ENCODE peak calls at places on chromosomes 4 and X, in eight cellular contexts. P, H, L, F, J, C, Y and W are unnamed samples.
A peak's percentile ranks its signal among the peaks of the same experiment; 100 is the strongest.

GRCh38 chr4:82667761-82668505 is 106.1 kb upstream of the TMEM150C start:
- DNase-seq in H (no peak), P (peak; percentile 14), L (no peak), F (no peak), C (no peak), J (no peak), Y (no peak), W (no peak)

GRCh38 chr4:112002301-112002700 is 143.0 kb upstream of the FAM241A start:
- DNase-seq in J (no peak), P (peak; percentile 5), H (no peak), C (no peak), F (no peak), Y (peak; percentile 11), L (no peak), W (no peak)

GRCh38 chr4:156677136-156677535 is 294.5 kb downstream of the PDGFC start:
- DNase-seq in Y (no peak), J (no peak), C (peak; percentile 25), H (no peak), F (peak; percentile 44), P (peak; percentile 38), L (no peak), W (no peak)

GRCh38 chr4:173821031-173821430 is 291.0 kb upstream of the HAND2 start:
- DNase-seq in H (no peak), Y (no peak), C (no peak), L (no peak), F (no peak), P (no peak), J (no peak), W (no peak)

GRCh38 chrX:21698274-21698673 is 40.1 kb upstream of the KLHL34 start:
- DNase-seq in C (no peak), J (no peak), H (no peak), P (no peak), Y (no peak), F (no peak), L (no peak), W (no peak)

GRCh38 chrX:73267979-73268378 is 53.3 kb upstream of the NAP1L2 start:
- DNase-seq in P (no peak), F (no peak), L (no peak), Y (peak; percentile 19), C (no peak), J (no peak), H (no peak), W (no peak)

GRCh38 chr4:158624889-158625478 is 46.7 kb downstream of the C4orf46 start:
- DNase-seq in L (no peak), H (no peak), C (peak; percentile 11), J (peak; percentile 17), F (peak; percentile 60), P (peak; percentile 29), Y (peak; percentile 46), W (no peak)

GRCh38 chr4:111994392-111994791 is 150.9 kb upstream of the FAM241A start:
- DNase-seq in J (no peak), P (no peak), H (no peak), C (no peak), F (no peak), L (no peak), Y (no peak), W (no peak)

GRCh38 chrX:131747173-131747572 is 203.3 kb downstream of the OR13H1 start:
- DNase-seq in C (no peak), H (no peak), F (no peak), P (no peak), J (no peak), Y (no peak), L (no peak), W (no peak)

GRCh38 chr4:86910820-86911684 is 18.8 kb upstream of the C4orf36 start:
- DNase-seq in P (no peak), H (no peak), L (no peak), J (no peak), C (no peak), Y (no peak), F (no peak), W (no peak)

GRCh38 chrX:153245288-153245731 is 66.2 kb downstream of the MAGEA1 start:
- DNase-seq in F (peak; percentile 29), C (no peak), Y (no peak), P (peak; percentile 61), J (no peak), H (no peak), L (no peak), W (no peak)

GRCh38 chr4:17437396-17437795 is 74.5 kb downstream of the QDPR start:
- DNase-seq in Y (no peak), P (no peak), L (no peak), F (no peak), C (no peak), J (no peak), H (no peak), W (peak; percentile 75)

GRCh38 chr4:154877110-154877760 is 96.2 kb downstream of the RBM46 start:
- DNase-seq in C (peak; percentile 33), P (no peak), L (no peak), F (peak; percentile 46), H (no peak), Y (no peak), J (no peak), W (no peak)

GRCh38 chr4:36242629-36243354 is 1.5 kb downstream of the ARAP2 start:
- DNase-seq in C (no peak), P (no peak), L (no peak), J (no peak), F (no peak), Y (no peak), H (no peak), W (no peak)

GRCh38 chrX:78527263-78527662 is 131.9 kb downstream of the RTL3 start:
- DNase-seq in P (no peak), L (no peak), J (no peak), F (no peak), Y (peak; percentile 23), H (no peak), C (no peak), W (no peak)

GRCh38 chr4:795726-796119 is 30.2 kb downstream of the CPLX1 start:
- DNase-seq in C (no peak), P (no peak), J (no peak), Y (no peak), L (peak; percentile 18), H (no peak), F (no peak), W (no peak)
- H3K4me3 ChIP-seq in C (no peak overlapping the region), P (peak overlapping the region; percentile 55), J (no peak overlapping the region), Y (no peak overlapping the region), L (no peak overlapping the region), H (no peak overlapping the region), F (no peak overlapping the region), W (no peak overlapping the region)

GRCh38 chrX:39688576-39689373 is 409.0 kb downstream of the BCOR start:
- DNase-seq in P (peak; percentile 71), J (no peak), F (peak; percentile 90), Y (no peak), H (peak; percentile 25), C (no peak), L (peak; percentile 65), W (peak; percentile 74)
- H3K4me3 ChIP-seq in P (peak overlapping the region; percentile 75), J (no peak overlapping the region), F (peak overlapping the region; percentile 61), Y (peak overlapping the region; percentile 22), H (peak overlapping the region; percentile 45), C (peak overlapping the region; percentile 39), L (peak overlapping the region; percentile 46), W (peak overlapping the region; percentile 26)

DNA sequence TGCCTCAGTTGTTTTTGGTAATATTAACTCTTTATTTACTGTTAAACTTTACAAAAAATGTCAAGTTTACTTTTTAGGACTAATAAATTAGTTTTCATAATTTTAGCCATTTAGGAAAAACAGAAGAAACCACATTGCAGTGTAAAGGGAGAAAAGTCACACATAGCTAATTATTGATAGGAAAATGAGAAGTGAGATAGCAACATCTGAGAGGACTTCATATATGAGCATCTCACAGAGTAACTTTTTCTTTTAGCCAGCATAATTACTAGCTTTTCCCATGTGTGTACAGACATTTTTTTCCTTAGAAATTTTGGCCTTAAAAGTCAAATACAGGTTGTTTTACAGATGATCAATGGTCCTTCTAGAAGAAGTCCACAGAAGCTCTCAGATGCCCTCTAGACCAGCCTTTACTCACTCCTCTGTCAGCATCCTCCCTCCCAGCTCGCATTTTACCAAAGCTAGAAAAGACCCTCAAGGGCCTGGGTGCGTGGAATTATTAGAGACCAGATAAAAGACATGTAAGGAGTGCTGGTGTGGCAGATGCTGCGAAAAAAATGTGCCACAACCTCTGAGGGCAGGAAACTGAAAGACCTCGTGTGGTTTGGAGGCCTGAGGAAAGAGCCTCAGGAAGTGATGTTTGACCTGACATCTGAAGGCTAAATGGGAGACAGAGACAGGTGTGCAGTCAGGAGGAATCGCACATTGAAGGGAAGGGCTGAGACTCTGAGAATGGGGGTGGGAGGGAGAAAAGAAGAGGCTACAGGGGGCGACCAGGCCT is 156.9 kb downstream of the CBR4 start:
- DNase-seq in Y (no peak), L (no peak), P (no peak), H (no peak), F (no peak), J (no peak), C (no peak), W (no peak)
- H3K4me3 ChIP-seq in Y (no peak overlapping the region), L (no peak overlapping the region), P (no peak overlapping the region), H (no peak overlapping the region), F (no peak overlapping the region), J (no peak overlapping the region), C (no peak overlapping the region), W (no peak overlapping the region)

GRCh38 chr4:113290666-113291065 is 241.2 kb downstream of the ANK2 start:
- DNase-seq in L (no peak), H (no peak), J (no peak), C (no peak), Y (no peak), F (no peak), P (no peak), W (no peak)

GRCh38 chr4:113294910-113295309 is 245.5 kb downstream of the ANK2 start:
- DNase-seq in Y (no peak), F (no peak), H (no peak), J (no peak), C (no peak), P (no peak), L (no peak), W (no peak)

GRCh38 chr4:113293673-113294072 is 244.2 kb downstream of the ANK2 start:
- DNase-seq in H (no peak), F (no peak), J (no peak), L (no peak), Y (no peak), C (no peak), P (no peak), W (no peak)

GRCh38 chr4:113292371-113293042 is 243.1 kb downstream of the ANK2 start:
- DNase-seq in L (no peak), F (peak; percentile 26), J (no peak), P (peak; percentile 57), H (no peak), Y (no peak), C (peak; percentile 18), W (peak; percentile 82)

DNA sequence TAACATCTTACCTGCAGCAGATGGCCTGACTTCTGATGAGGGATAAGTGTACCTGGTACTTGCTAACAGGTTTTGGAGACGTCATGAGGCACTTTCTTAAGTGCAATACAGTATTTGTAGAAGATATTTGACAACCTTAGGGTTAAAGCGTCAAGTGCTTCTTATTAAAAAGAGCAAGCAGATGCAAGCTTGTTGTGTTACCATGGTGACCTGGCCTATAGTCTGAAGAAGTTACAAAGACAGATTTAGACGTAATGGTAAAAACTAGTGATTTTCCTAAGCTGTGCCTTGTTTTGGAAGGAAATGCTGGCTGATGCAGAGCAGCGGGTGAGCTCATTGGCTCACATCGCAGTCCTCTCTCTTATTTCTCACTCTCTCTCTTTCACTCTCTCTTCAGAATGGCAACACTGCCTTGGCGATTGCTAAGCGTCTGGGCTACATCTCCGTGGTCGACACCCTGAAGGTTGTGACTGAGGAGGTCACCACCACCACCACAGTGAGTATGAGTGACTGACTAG is 243.6 kb downstream of the ANK2 start:
- DNase-seq in H (no peak), F (peak; percentile 39), Y (no peak), L (no peak), P (no peak), C (peak; percentile 35), J (no peak), W (peak; percentile 68)
- H3K4me3 ChIP-seq in H (peak overlapping the region; percentile 24), F (no peak overlapping the region), Y (no peak overlapping the region), L (peak overlapping the region; percentile 32), P (no peak overlapping the region), C (no peak overlapping the region), J (no peak overlapping the region), W (peak overlapping the region; percentile 33)

GRCh38 chr4:95550566-95550965 is 1.8 kb upstream of the UNC5C start:
- DNase-seq in C (no peak), F (no peak), L (no peak), J (no peak), Y (no peak), H (no peak), P (no peak), W (no peak)
- H3K4me3 ChIP-seq in C (no peak overlapping the region), F (no peak overlapping the region), L (peak overlapping the region; percentile 57), J (no peak overlapping the region), Y (no peak overlapping the region), H (no peak overlapping the region), P (no peak overlapping the region), W (peak overlapping the region; percentile 75)